ENCODE peak calls at places on chromosomes 16 and 17, in eight cellular contexts. R, Y, O, Q, W, S, L and M are unnamed samples. For H3K36me3, the result is how much of the 10 kb centered on the place peaks cover.

GRCh38 chr17:58661499-58661898 is 30.3 kb downstream of the TEX14 start:
- DNase-seq in R (no peak), Y (no peak), O (no peak), Q (no peak), W (no peak), S (no peak), L (no peak), M (no peak)

GRCh38 chr16:47716571-47716970 is 255.4 kb downstream of the PHKB start:
- DNase-seq in R (no peak), Y (no peak), O (no peak), Q (no peak), W (no peak), S (no peak), L (no peak), M (no peak)

GRCh38 chr16:47787695-47788094 is 326.6 kb downstream of the PHKB start:
- DNase-seq in R (peak), Y (peak), O (no peak), Q (no peak), W (no peak), S (no peak), L (no peak), M (no peak)

GRCh38 chr16:67345401-67345800 is 18.8 kb downstream of the LRRC36 start:
- DNase-seq in R (no peak), Y (peak), O (no peak), Q (no peak), W (no peak), S (no peak), L (no peak), M (no peak)

GRCh38 chr17:19433727-19434340 is 22.8 kb downstream of the RNF112 start:
- DNase-seq in R (peak), Y (no peak), O (no peak), Q (no peak), W (no peak), S (no peak), L (no peak), M (no peak)

GRCh38 chr17:74243013-74243755 is 29.8 kb downstream of the TTYH2 start:
- DNase-seq in R (no peak), Y (no peak), O (peak), Q (no peak), W (no peak), S (no peak), L (peak), M (no peak)

GRCh38 chr16:67260426-67261063 is 11.8 kb downstream of the SLC9A5 start:
- DNase-seq in R (peak), Y (peak), O (peak), Q (peak), W (peak), S (no peak), L (peak), M (no peak)

GRCh38 chr16:86029131-86029741 is 130.3 kb downstream of the IRF8 start:
- DNase-seq in R (peak), Y (no peak), O (no peak), Q (no peak), W (no peak), S (no peak), L (peak), M (no peak)

GRCh38 chr17:2982854-2983636 is 80.4 kb downstream of the OR1D5 start:
- DNase-seq in R (no peak), Y (no peak), O (no peak), Q (no peak), W (peak), S (peak), L (peak), M (no peak)

GRCh38 chr16:22665803-22666202 is 148.2 kb upstream of the HS3ST2 start:
- DNase-seq in R (peak), Y (no peak), O (no peak), Q (no peak), W (no peak), S (peak), L (no peak), M (no peak)

GRCh38 chr17:75384751-75385150 is 20.7 kb downstream of the GRB2 start:
- DNase-seq in R (no peak), Y (no peak), O (no peak), Q (no peak), W (no peak), S (no peak), L (no peak), M (no peak)

GRCh38 chr16:84563316-84563715 is 54.6 kb downstream of the COTL1 start:
- DNase-seq in R (no peak), Y (no peak), O (no peak), Q (no peak), W (no peak), S (no peak), L (peak), M (no peak)

GRCh38 chr16:81042821-81043220 is 7.2 kb downstream of the ATMIN start:
- DNase-seq in R (no peak), Y (no peak), O (no peak), Q (no peak), W (no peak), S (no peak), L (no peak), M (no peak)
- H3K36me3 ChIP-seq in R (under half), Y (under half), O (half or more), Q (under half), W (under half), S (half or more), L (under half), M (under half)

GRCh38 chr16:70018254-70018653 is 67.1 kb downstream of the CLEC18A start:
- DNase-seq in R (peak), Y (peak), O (peak), Q (no peak), W (peak), S (no peak), L (no peak), M (no peak)
- H3K36me3 ChIP-seq in R (under half), Y (under half), O (under half), Q (under half), W (under half), S (under half), L (under half), M (under half)

GRCh38 chr17:44930667-44931066 is 15.4 kb upstream of the GFAP start:
- DNase-seq in R (no peak), Y (no peak), O (peak), Q (no peak), W (no peak), S (no peak), L (no peak), M (no peak)
- H3K36me3 ChIP-seq in R (under half), Y (half or more), O (half or more), Q (under half), W (under half), S (half or more), L (under half), M (half or more)

DNA sequence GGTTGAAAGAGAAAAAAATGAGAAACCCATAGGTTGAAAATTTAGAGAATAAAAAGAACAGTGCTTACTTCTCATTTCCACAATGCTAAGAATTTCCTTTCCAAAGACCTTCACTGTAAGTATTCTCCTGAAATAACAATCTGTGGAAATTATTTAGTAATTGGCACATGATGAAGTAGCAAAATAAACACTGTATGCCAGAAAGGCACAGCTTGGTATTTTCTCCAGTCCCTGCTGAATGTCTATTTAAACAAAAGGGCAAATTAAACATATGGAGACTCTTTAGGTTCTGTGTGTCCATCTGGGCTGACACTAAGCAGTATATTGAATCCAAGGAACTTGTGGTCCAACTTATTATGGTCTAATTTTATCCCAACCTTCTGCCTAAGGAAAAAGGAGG is 46.1 kb downstream of the CHCT1 start:
- DNase-seq in R (no peak), Y (no peak), O (no peak), Q (no peak), W (no peak), S (no peak), L (no peak), M (no peak)
- H3K36me3 ChIP-seq in R (under half), Y (under half), O (under half), Q (under half), W (under half), S (half or more), L (under half), M (under half)

GRCh38 chr17:83093506-83093905 is 14.1 kb downstream of the METRNL start:
- DNase-seq in R (no peak), Y (no peak), O (no peak), Q (no peak), W (no peak), S (no peak), L (no peak), M (no peak)
- H3K36me3 ChIP-seq in R (under half), Y (under half), O (under half), Q (under half), W (under half), S (half or more), L (under half), M (under half)